ENCODE peak calls at places on chromosomes 6 and 20, in five cellular contexts. L is upper lobe of left lung, V is tibial nerve, I is esophagus squamous epithelium, Y is IMR-90. K is an unnamed sample.
A peak's percentile ranks its signal among the peaks of the same experiment; 100 is the strongest.

GRCh38 chr6:48135352-48136084 is 24.5 kb upstream of the PTCHD4 start:
- DNase-seq in V (no peak), Y (peak; percentile 4), I (no peak), L (no peak), K (no peak)

GRCh38 chr6:149895702-149896310 is 2.1 kb downstream of the RAET1E start:
- DNase-seq in V (peak; percentile 46), Y (peak; percentile 62), L (peak; percentile 73), I (no peak), K (no peak)

GRCh38 chr6:43405354-43405753 is 22.0 kb upstream of the ABCC10 start:
- DNase-seq in Y (no peak), L (no peak), I (no peak), V (no peak), K (no peak)

GRCh38 chr6:47057830-47058540 is 15.9 kb upstream of the ADGRF1 start:
- DNase-seq in Y (no peak), L (no peak), V (no peak), I (no peak), K (no peak)

GRCh38 chr6:31769684-31770371 is 7.3 kb downstream of the VWA7 start:
- DNase-seq in Y (peak; percentile 31), L (peak; percentile 90), I (no peak), V (peak; percentile 57), K (peak; percentile 42)

GRCh38 chr6:143598466-143599080 is 79.2 kb upstream of the PHACTR2 start:
- DNase-seq in L (peak; percentile 32), V (peak; percentile 18), I (no peak), Y (no peak), K (no peak)

GRCh38 chr6:80531676-80532619 is 425.5 kb downstream of the BCKDHB start:
- DNase-seq in I (no peak), V (no peak), Y (peak; percentile 31), L (no peak), K (no peak)

GRCh38 chr6:26329763-26330511 is 35.1 kb upstream of the BTN3A2 start:
- DNase-seq in L (no peak), I (no peak), V (no peak), Y (peak; percentile 68), K (no peak)

GRCh38 chr6:12957321-12958051 is 240.9 kb downstream of the PHACTR1 start:
- DNase-seq in I (no peak), L (peak; percentile 87), V (peak; percentile 28), Y (peak; percentile 13), K (peak; percentile 41)

DNA sequence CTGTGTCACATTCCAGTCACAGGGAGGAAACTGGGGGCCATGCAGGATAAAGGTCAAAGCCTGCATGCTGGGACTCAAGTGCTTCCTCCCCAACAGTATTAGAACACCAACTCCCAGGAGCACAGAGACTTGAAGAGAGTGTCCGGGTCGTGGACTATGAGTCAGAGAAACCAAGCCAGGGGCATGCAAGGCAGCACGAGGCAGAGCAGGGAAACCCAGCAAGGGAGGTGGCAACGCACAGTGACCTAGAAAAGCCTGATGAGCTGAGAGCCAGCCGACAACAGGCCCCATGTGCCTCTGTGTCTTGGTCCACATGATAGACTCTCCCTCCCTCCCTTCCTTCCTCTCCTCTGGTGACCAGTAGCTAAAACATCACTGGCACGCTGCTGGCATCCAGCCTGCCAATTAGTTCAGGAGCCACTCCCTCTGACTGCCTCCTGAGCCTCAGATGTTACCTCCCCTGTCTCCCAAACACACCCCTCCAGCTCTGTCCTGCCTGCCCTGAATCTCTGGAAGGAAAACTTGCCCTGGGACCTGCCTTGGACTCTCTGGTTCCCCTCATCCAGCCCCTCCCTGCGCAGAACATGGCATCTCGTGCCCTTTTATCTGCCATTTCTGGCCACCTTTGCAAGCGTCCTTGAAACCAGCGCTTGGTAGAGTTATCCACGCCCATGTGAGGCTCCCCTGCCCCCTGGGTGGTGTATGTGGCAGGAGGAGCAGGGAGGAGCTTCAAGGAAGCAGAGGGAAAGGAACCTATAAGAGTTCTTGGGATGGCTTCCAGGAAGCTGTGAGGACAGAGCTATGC is 16.2 kb upstream of the RNF39 start:
- DNase-seq in L (peak; percentile 69), Y (peak; percentile 59), V (no peak), I (no peak), K (no peak)
- TF ChIP-seq POLR2A in L (no peak), Y (no peak), V (no peak), I (no peak), K (no peak)

GRCh38 chr6:70956191-70956450 is 739 bp downstream of the B3GAT2 start:
- DNase-seq in I (no peak), Y (no peak), V (no peak), L (no peak), K (no peak)

GRCh38 chr6:70955441-70956190 is 1.2 kb downstream of the B3GAT2 start:
- DNase-seq in V (peak; percentile 79), I (peak; percentile 21), L (peak; percentile 86), Y (peak; percentile 65), K (peak; percentile 73)

GRCh38 chr6:70956451-70957283 is at the start of gene B3GAT2:
- DNase-seq in Y (peak; percentile 3), V (no peak), L (peak; percentile 21), I (no peak), K (no peak)

GRCh38 chr6:70957284-70957617 is 391 bp upstream of the B3GAT2 start:
- DNase-seq in I (no peak), L (no peak), Y (no peak), V (no peak), K (no peak)

GRCh38 chr6:70954750-70955149 is 2.1 kb downstream of the B3GAT2 start:
- DNase-seq in Y (no peak), V (no peak), I (no peak), L (no peak), K (no peak)
- H3K27me3 ChIP-seq in Y (peaks cover 46% of the 10 kb centered on the region), V (no peaks in the 10 kb centered on the region), I (peaks cover 4% of the 10 kb centered on the region), L (no peaks in the 10 kb centered on the region), K (no peaks in the 10 kb centered on the region)

GRCh38 chr20:25586877-25587276 is 1.5 kb upstream of the NINL start:
- DNase-seq in V (no peak), L (no peak), Y (peak; percentile 28), I (no peak), K (no peak)

GRCh38 chr20:25587536-25587935 is 2.2 kb upstream of the NINL start:
- DNase-seq in L (no peak), Y (no peak), I (no peak), V (no peak), K (no peak)

GRCh38 chr20:25580711-25581110 is 4.6 kb downstream of the NINL start:
- DNase-seq in L (peak; percentile 82), V (no peak), Y (peak; percentile 27), I (no peak), K (no peak)

GRCh38 chr20:25588491-25588890 is 3.2 kb upstream of the NINL start:
- DNase-seq in V (no peak), Y (no peak), L (no peak), I (no peak), K (no peak)

GRCh38 chr20:25584905-25585704 is at the start of gene NINL:
- DNase-seq in Y (peak; percentile 48), V (no peak), L (peak; percentile 67), I (no peak), K (peak; percentile 55)
- TF ChIP-seq POLR2A in Y (peak; percentile 85), V (no peak), L (peak; percentile 70), I (peak; percentile 73), K (peak; percentile 50)

GRCh38 chr20:57335392-57335791 is 5.8 kb downstream of the SPO11 start:
- DNase-seq in V (no peak), Y (no peak), I (no peak), L (no peak), K (no peak)
- H3K27me3 ChIP-seq in V (no peaks in the 10 kb centered on the region), Y (peaks cover 6% of the 10 kb centered on the region), I (no peaks in the 10 kb centered on the region), L (no peaks in the 10 kb centered on the region), K (peaks cover 38% of the 10 kb centered on the region)

GRCh38 chr20:49712918-49713778 is 530 bp downstream of the B4GALT5 start:
- DNase-seq in L (peak; percentile 53), I (no peak), V (no peak), Y (peak; percentile 17), K (peak; percentile 41)

GRCh38 chr20:49715466-49715865 is 1.8 kb upstream of the B4GALT5 start:
- DNase-seq in I (no peak), V (no peak), Y (no peak), L (no peak), K (no peak)

GRCh38 chr20:49712118-49712517 is 1.6 kb downstream of the B4GALT5 start:
- DNase-seq in I (no peak), L (no peak), V (no peak), Y (no peak), K (no peak)

GRCh38 chr20:49711331-49711987 is 2.2 kb downstream of the B4GALT5 start:
- DNase-seq in Y (no peak), L (no peak), V (no peak), I (no peak), K (no peak)

GRCh38 chr20:49713779-49714712 is at the start of gene B4GALT5:
- DNase-seq in V (peak; percentile 33), L (peak; percentile 71), I (no peak), Y (peak; percentile 72), K (peak; percentile 73)
- TF ChIP-seq POLR2A in V (peak; percentile 63), L (no peak), I (no peak), Y (no peak), K (peak; percentile 51)

DNA sequence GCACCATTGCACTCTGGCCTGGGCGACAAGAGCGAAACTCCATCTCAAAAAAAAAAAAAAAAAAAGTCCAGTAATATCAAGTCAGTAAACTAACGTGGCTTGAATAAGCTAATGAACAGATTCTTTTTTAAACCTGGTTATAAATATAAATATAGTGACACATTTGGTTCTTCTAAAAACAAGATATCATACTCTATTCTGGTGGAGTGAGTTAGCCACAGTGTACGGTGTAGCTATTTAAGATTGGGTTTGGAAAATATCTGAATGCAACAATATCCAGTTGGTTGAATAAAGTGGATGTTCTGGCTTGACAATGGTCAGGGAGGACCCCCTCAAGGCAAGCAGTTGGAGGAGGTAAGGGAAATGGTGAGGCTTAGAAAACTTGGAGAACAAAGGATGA is 5.9 kb upstream of the DEK start:
- DNase-seq in I (no peak), V (no peak), L (no peak), Y (no peak), K (no peak)
- H3K27me3 ChIP-seq in I (no peaks in the 10 kb centered on the region), V (no peaks in the 10 kb centered on the region), L (no peaks in the 10 kb centered on the region), Y (peaks cover 3% of the 10 kb centered on the region), K (no peaks in the 10 kb centered on the region)

GRCh38 chr20:53081916-53082863 is 110.0 kb downstream of the TSHZ2 start:
- DNase-seq in Y (no peak), L (no peak), V (no peak), I (no peak), K (no peak)

GRCh38 chr20:53085720-53086119 is 113.6 kb downstream of the TSHZ2 start:
- DNase-seq in I (no peak), Y (no peak), L (no peak), V (no peak), K (no peak)

GRCh38 chr20:53083411-53083810 is 111.3 kb downstream of the TSHZ2 start:
- DNase-seq in L (no peak), Y (no peak), V (no peak), I (no peak), K (no peak)

GRCh38 chr20:53087034-53087777 is 115.0 kb downstream of the TSHZ2 start:
- DNase-seq in L (no peak), Y (no peak), V (peak; percentile 81), I (no peak), K (no peak)

DNA sequence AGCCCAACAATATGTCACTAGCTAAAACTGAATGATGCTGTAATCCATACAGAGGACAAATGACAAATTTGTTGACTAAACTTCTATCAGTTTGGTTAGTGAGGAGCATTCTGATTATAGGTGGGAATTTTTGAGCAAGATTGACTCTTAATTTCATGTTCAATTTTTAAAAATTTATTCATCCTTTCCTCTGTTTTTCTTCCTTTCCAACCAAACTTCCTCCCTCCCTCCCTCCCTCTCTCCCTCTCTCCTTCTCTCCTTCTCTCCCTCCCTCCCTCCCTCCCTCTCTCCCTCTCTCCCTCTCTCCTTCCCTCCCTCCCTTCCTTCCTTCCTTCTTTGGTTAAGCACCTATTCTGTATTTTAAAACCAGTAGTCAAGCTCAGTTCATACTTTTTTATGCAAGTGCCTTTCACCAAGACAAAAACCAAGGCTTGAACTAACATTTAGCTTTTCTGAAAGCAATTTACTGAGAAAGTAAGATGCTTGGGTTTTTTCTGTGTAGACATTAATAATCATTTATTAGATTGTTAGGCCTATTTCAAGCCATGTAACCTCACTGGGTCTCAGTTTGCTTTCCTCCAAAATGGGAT is 112.3 kb downstream of the TSHZ2 start:
- DNase-seq in V (no peak), L (no peak), Y (no peak), I (no peak), K (no peak)
- TF ChIP-seq POLR2A in V (no peak), L (no peak), Y (no peak), I (no peak), K (no peak)

K was measured in uterus.